ENCODE peak calls at places on chromosome 20, in eight cellular contexts. O, P, I, T, Y, K, W and U are unnamed samples. For H3K4me1 and H3K36me3, the result is how much of the 10 kb centered on the place peaks cover.

GRCh38 chr20:52064936-52065335 is 126.6 kb downstream of the ZFP64 start:
- DNase-seq in O (no peak), P (no peak), I (no peak), T (no peak), Y (no peak), K (no peak), W (no peak), U (no peak)

GRCh38 chr20:53829086-53829703 is 235.6 kb upstream of the ZNF217 start:
- DNase-seq in O (no peak), P (no peak), I (no peak), T (no peak), Y (no peak), K (no peak), W (no peak), U (no peak)

GRCh38 chr20:51767018-51767866 is 948 bp downstream of the ATP9A start:
- DNase-seq in O (peak), P (peak), I (peak), T (peak), Y (peak), K (no peak), W (peak), U (peak)

GRCh38 chr20:15320941-15321340 is 983.5 kb upstream of the FLRT3 start:
- DNase-seq in O (no peak), P (no peak), I (no peak), T (no peak), Y (no peak), K (no peak), W (no peak), U (no peak)

GRCh38 chr20:45044601-45045000 is 56.3 kb downstream of the KCNS1 start:
- DNase-seq in O (no peak), P (no peak), I (no peak), T (no peak), Y (no peak), K (no peak), W (no peak), U (no peak)

GRCh38 chr20:16352751-16353150 is 220.5 kb downstream of the KIF16B start:
- DNase-seq in O (no peak), P (no peak), I (no peak), T (no peak), Y (no peak), K (no peak), W (no peak), U (no peak)

GRCh38 chr20:15594296-15594695 is 979.0 kb downstream of the KIF16B start:
- DNase-seq in O (no peak), P (no peak), I (no peak), T (no peak), Y (no peak), K (no peak), W (peak), U (no peak)

GRCh38 chr20:21074605-21075336 is 31.4 kb downstream of the LINC00237 start:
- DNase-seq in O (no peak), P (no peak), I (no peak), T (no peak), Y (no peak), K (no peak), W (no peak), U (no peak)

GRCh38 chr20:4038047-4038459 is 22.7 kb upstream of the RNF24 start:
- DNase-seq in O (peak), P (peak), I (peak), T (peak), Y (peak), K (peak), W (no peak), U (peak)

GRCh38 chr20:31363295-31363694 is 5.1 kb upstream of the DEFB118 start:
- DNase-seq in O (no peak), P (no peak), I (no peak), T (no peak), Y (no peak), K (no peak), W (no peak), U (no peak)

GRCh38 chr20:63554361-63555278 is 661 bp downstream of the FNDC11 start:
- DNase-seq in O (no peak), P (peak), I (no peak), T (no peak), Y (no peak), K (no peak), W (no peak), U (no peak)

GRCh38 chr20:43744121-43744520 is 17.3 kb upstream of the GTSF1L start:
- DNase-seq in O (no peak), P (peak), I (no peak), T (no peak), Y (no peak), K (no peak), W (no peak), U (no peak)

GRCh38 chr20:43040427-43040826 is 149.3 kb downstream of the PTPRT start:
- DNase-seq in O (no peak), P (peak), I (no peak), T (no peak), Y (no peak), K (peak), W (peak), U (no peak)

GRCh38 chr20:53088786-53089185 is 116.6 kb downstream of the TSHZ2 start:
- DNase-seq in O (no peak), P (no peak), I (no peak), T (no peak), Y (no peak), K (no peak), W (no peak), U (no peak)

GRCh38 chr20:21613512-21613911 is 92.0 kb upstream of the PAX1 start:
- DNase-seq in O (no peak), P (no peak), I (no peak), T (peak), Y (no peak), K (peak), W (no peak), U (no peak)

DNA sequence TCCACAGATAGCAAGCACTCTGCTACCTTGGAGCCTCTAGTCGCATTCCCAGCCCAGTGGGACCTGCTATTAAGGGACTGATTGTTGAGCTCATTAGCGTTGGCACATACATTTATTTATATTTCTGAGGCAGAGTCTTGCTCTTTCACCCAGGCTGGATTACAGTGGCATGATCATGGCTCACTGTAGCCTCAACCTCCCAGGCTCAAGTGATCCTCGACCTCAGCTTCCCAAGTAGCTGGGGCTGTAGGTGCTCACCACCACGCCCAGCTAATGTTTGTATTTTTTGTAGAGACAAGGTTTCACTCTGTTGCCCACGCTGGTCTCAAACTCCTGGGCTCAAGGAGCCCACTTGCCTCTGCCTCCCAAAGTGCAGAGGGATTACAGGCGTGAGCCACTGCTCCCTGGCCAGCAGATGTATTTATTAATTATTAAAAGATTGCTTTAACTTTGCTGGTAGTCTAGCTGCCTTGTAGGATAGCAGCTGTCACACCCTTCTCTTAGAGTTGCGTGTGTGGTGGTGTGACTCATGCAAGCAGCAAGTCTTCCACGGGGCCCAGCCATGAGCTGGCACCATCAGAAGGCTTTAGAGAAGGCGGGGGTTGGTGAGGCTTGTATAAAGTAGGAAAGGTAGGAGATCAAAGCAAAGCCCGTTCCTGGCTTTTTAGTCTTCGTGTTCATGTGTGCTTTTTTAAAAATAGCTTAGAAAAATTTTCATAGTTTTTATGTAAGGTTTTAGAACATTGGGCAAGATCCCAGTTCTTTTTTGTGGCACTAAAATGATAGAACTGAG is 16.5 kb downstream of the ACTR5 start:
- DNase-seq in O (no peak), P (no peak), I (peak), T (no peak), Y (no peak), K (no peak), W (no peak), U (no peak)
- H3K4me1 ChIP-seq in O (under half), P (under half), I (under half), T (under half), Y (under half), K (under half), W (under half), U (under half)

DNA sequence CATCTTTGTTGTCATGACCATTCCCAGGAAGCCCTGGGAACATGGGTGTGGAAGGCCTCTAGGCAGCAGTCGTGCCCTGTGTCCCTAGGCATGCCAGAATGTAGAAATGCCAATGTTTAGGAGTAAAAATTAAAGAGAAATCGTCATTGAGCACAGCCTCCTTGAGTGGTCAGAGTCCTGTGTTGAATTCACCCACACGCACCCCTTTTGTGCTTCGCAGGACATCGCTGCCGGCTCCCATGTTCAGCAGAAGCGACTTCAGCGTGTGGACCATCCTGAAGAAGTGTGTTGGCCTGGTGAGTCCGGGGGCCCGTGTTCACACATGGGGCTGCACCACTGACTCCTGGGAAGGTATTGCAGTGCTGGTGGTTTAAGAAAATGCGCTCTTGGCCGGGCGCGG is 25.1 kb downstream of the OSBPL2 start:
- DNase-seq in O (no peak), P (no peak), I (no peak), T (no peak), Y (no peak), K (no peak), W (no peak), U (no peak)
- H3K36me3 ChIP-seq in O (half or more), P (half or more), I (under half), T (under half), Y (half or more), K (half or more), W (under half), U (half or more)

DNA sequence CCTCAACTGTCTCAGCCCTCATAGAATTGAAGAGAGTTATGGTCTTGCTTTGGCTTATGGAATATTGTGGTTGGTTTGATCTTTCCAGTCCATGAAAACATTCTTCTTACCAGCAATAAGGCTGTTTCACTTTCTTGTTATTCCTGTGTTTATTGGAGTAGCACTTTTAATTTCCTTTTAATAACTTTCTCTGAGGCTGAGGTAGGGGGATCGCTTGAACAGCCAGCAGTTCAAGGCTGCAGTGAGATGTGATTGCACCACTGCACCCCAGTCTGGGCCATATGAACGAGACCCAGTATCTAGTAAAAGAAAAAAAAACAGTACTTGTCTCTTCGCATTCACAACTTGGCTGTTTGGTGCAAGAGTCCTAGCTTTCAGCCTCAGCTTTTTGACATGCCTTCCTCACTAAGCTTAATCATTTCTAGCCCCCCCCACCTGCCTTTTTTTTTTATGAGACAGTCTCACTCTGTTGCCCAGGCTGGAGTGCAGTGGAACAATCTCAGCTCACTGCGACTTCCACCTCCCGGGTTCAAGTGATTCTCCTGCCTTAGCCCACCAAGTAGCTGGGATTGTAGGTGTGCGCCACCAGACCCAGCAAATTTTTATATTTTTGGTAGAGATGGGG is 70.5 kb downstream of the NCOA3 start:
- DNase-seq in O (no peak), P (no peak), I (no peak), T (no peak), Y (no peak), K (no peak), W (no peak), U (no peak)
- H3K4me1 ChIP-seq in O (half or more), P (under half), I (under half), T (half or more), Y (half or more), K (under half), W (under half), U (under half)

GRCh38 chr20:55881204-55881603 is 124.1 kb downstream of the CBLN4 start:
- DNase-seq in O (no peak), P (no peak), I (no peak), T (no peak), Y (no peak), K (no peak), W (no peak), U (no peak)
- H3K36me3 ChIP-seq in O (under half), P (under half), I (under half), T (under half), Y (under half), K (under half), W (under half), U (under half)

GRCh38 chr20:36819662-36820061 is 46.1 kb upstream of the DSN1 start:
- DNase-seq in O (no peak), P (peak), I (no peak), T (no peak), Y (no peak), K (no peak), W (no peak), U (no peak)

GRCh38 chr20:36817496-36817895 is 43.9 kb upstream of the DSN1 start:
- DNase-seq in O (no peak), P (no peak), I (no peak), T (no peak), Y (no peak), K (no peak), W (no peak), U (no peak)

GRCh38 chr20:36818831-36819230 is 45.3 kb upstream of the DSN1 start:
- DNase-seq in O (no peak), P (no peak), I (no peak), T (no peak), Y (no peak), K (no peak), W (no peak), U (no peak)

GRCh38 chr20:36820073-36820472 is 46.5 kb upstream of the DSN1 start:
- DNase-seq in O (no peak), P (no peak), I (no peak), T (no peak), Y (no peak), K (no peak), W (no peak), U (no peak)

GRCh38 chr20:36818185-36818584 is 44.6 kb upstream of the DSN1 start:
- DNase-seq in O (no peak), P (no peak), I (no peak), T (no peak), Y (no peak), K (no peak), W (no peak), U (no peak)
- H3K4me1 ChIP-seq in O (under half), P (under half), I (under half), T (under half), Y (under half), K (under half), W (under half), U (under half)

GRCh38 chr20:50683570-50683969 is 7.8 kb downstream of the RIPOR3 start:
- DNase-seq in O (no peak), P (no peak), I (no peak), T (no peak), Y (no peak), K (no peak), W (no peak), U (no peak)

GRCh38 chr20:50682947-50683530 is 8.3 kb downstream of the RIPOR3 start:
- DNase-seq in O (no peak), P (no peak), I (no peak), T (no peak), Y (no peak), K (no peak), W (no peak), U (no peak)

GRCh38 chr20:50680106-50680960 is 11.0 kb downstream of the RIPOR3 start:
- DNase-seq in O (no peak), P (no peak), I (no peak), T (peak), Y (no peak), K (no peak), W (peak), U (peak)

GRCh38 chr20:50681359-50682064 is 9.8 kb downstream of the RIPOR3 start:
- DNase-seq in O (no peak), P (no peak), I (no peak), T (no peak), Y (no peak), K (no peak), W (no peak), U (no peak)

DNA sequence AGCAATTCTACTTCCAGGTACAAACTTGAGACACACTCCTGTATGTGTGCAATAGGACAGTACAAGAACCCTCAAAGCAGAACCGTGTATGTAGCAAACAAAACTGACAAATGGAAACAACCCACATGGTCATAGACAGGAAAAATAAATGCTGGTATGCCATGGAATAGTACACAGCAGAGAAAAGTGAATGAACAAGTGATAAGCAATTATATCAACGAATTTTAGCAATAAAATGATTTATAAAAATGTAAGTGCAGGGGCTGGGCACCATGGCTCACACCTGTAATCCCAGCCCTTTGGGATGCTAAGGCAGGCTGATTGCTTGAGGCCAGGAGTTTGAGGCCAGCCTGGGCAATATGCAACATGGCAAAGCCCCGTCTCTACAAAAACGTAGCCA is 9.3 kb downstream of the RIPOR3 start:
- DNase-seq in O (no peak), P (no peak), I (no peak), T (no peak), Y (no peak), K (no peak), W (no peak), U (no peak)
- H3K36me3 ChIP-seq in O (under half), P (under half), I (under half), T (under half), Y (under half), K (under half), W (under half), U (under half)

DNA sequence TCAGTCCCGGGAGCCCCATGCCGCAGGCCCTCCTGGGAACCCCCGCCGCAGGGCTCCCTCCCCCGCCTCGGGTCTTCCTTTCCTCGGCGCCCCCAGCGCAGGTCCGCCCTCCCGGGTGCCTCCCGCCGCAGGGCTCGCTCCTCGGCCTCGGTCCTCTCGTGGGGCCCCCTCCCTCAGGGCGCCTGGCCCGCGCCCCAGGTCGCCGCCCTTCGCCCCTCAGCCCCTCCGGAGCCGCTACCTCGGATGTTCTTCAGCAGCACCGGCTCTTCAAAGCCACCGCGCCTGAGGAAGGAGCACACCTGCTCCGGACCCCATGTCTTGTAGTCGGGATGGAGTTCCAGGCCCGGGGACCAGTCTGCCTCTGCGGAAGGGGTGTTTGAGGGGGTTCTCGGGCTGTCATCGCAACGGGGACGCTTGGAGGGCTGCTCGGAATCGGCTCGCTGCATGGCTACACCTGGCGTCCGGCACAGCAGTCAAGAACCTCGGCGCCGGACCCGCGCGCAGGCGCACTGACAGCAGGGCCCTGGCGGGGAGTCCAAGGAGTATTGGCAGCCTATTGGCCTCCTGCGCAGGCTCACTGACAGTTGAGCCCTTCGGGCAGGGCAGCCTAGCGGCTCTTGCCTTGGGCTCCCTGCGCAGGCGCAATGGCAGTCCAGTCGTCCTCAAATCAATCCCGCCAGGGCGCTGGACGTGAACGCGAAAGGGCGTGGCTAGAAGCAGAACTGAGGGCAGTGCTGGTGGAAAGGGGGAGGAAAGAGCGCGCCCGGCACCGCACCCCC is at the start of gene SAMHD1:
- DNase-seq in O (peak), P (peak), I (peak), T (peak), Y (peak), K (peak), W (peak), U (peak)
- H3K4me1 ChIP-seq in O (under half), P (under half), I (under half), T (half or more), Y (half or more), K (under half), W (under half), U (under half)

GRCh38 chr20:32436968-32437367 is 78.8 kb downstream of the ASXL1 start:
- DNase-seq in O (no peak), P (peak), I (no peak), T (no peak), Y (no peak), K (no peak), W (no peak), U (no peak)
- H3K36me3 ChIP-seq in O (half or more), P (half or more), I (under half), T (under half), Y (half or more), K (half or more), W (under half), U (half or more)

GRCh38 chr20:58340151-58340550 is 30.6 kb downstream of the RAB22A start:
- DNase-seq in O (no peak), P (no peak), I (no peak), T (no peak), Y (no peak), K (no peak), W (no peak), U (no peak)

GRCh38 chr20:58342104-58342945 is 32.8 kb downstream of the RAB22A start:
- DNase-seq in O (no peak), P (no peak), I (no peak), T (no peak), Y (no peak), K (no peak), W (no peak), U (no peak)

GRCh38 chr20:58344741-58345140 is 35.2 kb downstream of the RAB22A start:
- DNase-seq in O (no peak), P (no peak), I (no peak), T (no peak), Y (no peak), K (no peak), W (no peak), U (no peak)

GRCh38 chr20:58339741-58340140 is 30.2 kb downstream of the RAB22A start:
- DNase-seq in O (no peak), P (no peak), I (no peak), T (no peak), Y (no peak), K (no peak), W (no peak), U (no peak)

GRCh38 chr20:58340853-58341252 is 31.3 kb downstream of the RAB22A start:
- DNase-seq in O (no peak), P (no peak), I (no peak), T (no peak), Y (no peak), K (no peak), W (no peak), U (no peak)
- H3K4me1 ChIP-seq in O (under half), P (under half), I (under half), T (under half), Y (under half), K (under half), W (under half), U (under half)